ENCODE peak calls at places on chromosomes 12 and 14, in five cellular contexts. One of them, this sample, is unnamed.

GRCh38 chr12:11677752-11678151 is 28.3 kb downstream of the ETV6 start:
- DNase-seq in GM12878: no peak
- DNase-seq in HepG2: no peak
- DNase-seq in H1: no peak
- DNase-seq in HEK293T: no peak
- DNase-seq in this sample: no peak

GRCh38 chr12:113220593-113221180 is 577 bp upstream of the TPCN1 start:
- DNase-seq in GM12878: no peak
- DNase-seq in H1: no peak
- DNase-seq in HEK293T: no peak
- DNase-seq in HepG2: no peak
- DNase-seq in this sample: no peak

GRCh38 chr14:99817331-99817730 is 24.1 kb downstream of the EML1 start:
- DNase-seq in HepG2: no peak
- DNase-seq in GM12878: no peak
- DNase-seq in HEK293T: no peak
- DNase-seq in H1: no peak
- DNase-seq in this sample: no peak

GRCh38 chr12:130164931-130165330 is 2.7 kb downstream of the FZD10 start:
- DNase-seq in HEK293T: no peak
- DNase-seq in HepG2: no peak
- DNase-seq in H1: peak; percentile 61
- DNase-seq in GM12878: no peak
- DNase-seq in this sample: no peak

GRCh38 chr14:21923820-21924219 is 250.2 kb upstream of the OR4E1 start:
- DNase-seq in H1: no peak
- DNase-seq in GM12878: no peak
- DNase-seq in HepG2: no peak
- DNase-seq in HEK293T: no peak
- DNase-seq in this sample: no peak

GRCh38 chr12:32302218-32302826 is 97.0 kb upstream of the FGD4 start:
- DNase-seq in H1: no peak
- DNase-seq in GM12878: peak; percentile 63
- DNase-seq in HEK293T: peak; percentile 46
- DNase-seq in HepG2: peak; percentile 53
- DNase-seq in this sample: peak; percentile 75

GRCh38 chr12:92739099-92739498 is 36.3 kb downstream of the PLEKHG7 start:
- DNase-seq in H1: no peak
- DNase-seq in HepG2: no peak
- DNase-seq in GM12878: no peak
- DNase-seq in HEK293T: no peak
- DNase-seq in this sample: no peak

GRCh38 chr12:131095826-131096680 is 142.3 kb downstream of the ADGRD1 start:
- DNase-seq in HEK293T: no peak
- DNase-seq in HepG2: no peak
- DNase-seq in H1: no peak
- DNase-seq in GM12878: no peak
- DNase-seq in this sample: no peak

GRCh38 chr14:59691266-59691665 is 114.7 kb upstream of the CCDC175 start:
- DNase-seq in H1: no peak
- DNase-seq in HEK293T: no peak
- DNase-seq in GM12878: no peak
- DNase-seq in HepG2: no peak
- DNase-seq in this sample: no peak

GRCh38 chr12:65948320-65949008 is 124.2 kb downstream of the HMGA2 start:
- DNase-seq in HEK293T: no peak
- DNase-seq in GM12878: no peak
- DNase-seq in HepG2: no peak
- DNase-seq in H1: no peak
- DNase-seq in this sample: no peak

GRCh38 chr12:47035459-47035858 is 44.0 kb upstream of the PCED1B start:
- DNase-seq in HEK293T: no peak
- DNase-seq in HepG2: no peak
- DNase-seq in H1: no peak
- DNase-seq in GM12878: no peak
- DNase-seq in this sample: no peak

GRCh38 chr14:29584992-29585391 is 342.7 kb downstream of the PRKD1 start:
- DNase-seq in GM12878: no peak
- DNase-seq in HEK293T: peak; percentile 13
- DNase-seq in H1: no peak
- DNase-seq in HepG2: peak; percentile 32
- DNase-seq in this sample: peak; percentile 3

GRCh38 chr12:131831635-131832041 is 3.4 kb downstream of the MMP17 start:
- DNase-seq in H1: no peak
- DNase-seq in GM12878: no peak
- DNase-seq in HepG2: no peak
- DNase-seq in HEK293T: no peak
- DNase-seq in this sample: no peak

GRCh38 chr12:64950899-64951298 is 126.5 kb downstream of the TBC1D30 start:
- DNase-seq in GM12878: no peak
- DNase-seq in HepG2: no peak
- DNase-seq in H1: no peak
- DNase-seq in HEK293T: no peak
- DNase-seq in this sample: no peak

GRCh38 chr12:21642707-21643389 is 14.8 kb downstream of the LDHB start:
- DNase-seq in HEK293T: no peak
- DNase-seq in H1: no peak
- DNase-seq in HepG2: no peak
- DNase-seq in GM12878: no peak
- DNase-seq in this sample: no peak

GRCh38 chr12:31570880-31571279 is 20.1 kb downstream of the DENND5B start:
- DNase-seq in HEK293T: no peak
- DNase-seq in GM12878: no peak
- DNase-seq in H1: no peak
- DNase-seq in HepG2: peak; percentile 45
- DNase-seq in this sample: no peak

GRCh38 chr12:71958457-71958856 is 19.8 kb downstream of the TPH2 start:
- DNase-seq in HEK293T: no peak
- DNase-seq in HepG2: no peak
- DNase-seq in H1: no peak
- DNase-seq in GM12878: no peak
- DNase-seq in this sample: no peak

GRCh38 chr12:71958993-71959588 is 20.4 kb downstream of the TPH2 start:
- DNase-seq in H1: no peak
- DNase-seq in GM12878: no peak
- DNase-seq in HEK293T: no peak
- DNase-seq in HepG2: no peak
- DNase-seq in this sample: no peak

GRCh38 chr12:71954861-71955260 is 16.2 kb downstream of the TPH2 start:
- DNase-seq in H1: no peak
- DNase-seq in HepG2: no peak
- DNase-seq in GM12878: no peak
- DNase-seq in HEK293T: no peak
- DNase-seq in this sample: no peak

GRCh38 chr12:71955946-71956345 is 17.3 kb downstream of the TPH2 start:
- DNase-seq in GM12878: no peak
- DNase-seq in HepG2: no peak
- DNase-seq in HEK293T: no peak
- DNase-seq in H1: no peak
- DNase-seq in this sample: no peak

GRCh38 chr12:71958056-71958455 is 19.4 kb downstream of the TPH2 start:
- DNase-seq in GM12878: no peak
- DNase-seq in H1: no peak
- DNase-seq in HEK293T: no peak
- DNase-seq in HepG2: peak; percentile 12
- DNase-seq in this sample: no peak
- TF ChIP-seq SUZ12 in GM12878: no peak
- TF ChIP-seq SUZ12 in H1: no peak
- TF ChIP-seq SUZ12 in HEK293T: no peak
- TF ChIP-seq SUZ12 in HepG2: no peak
- TF ChIP-seq SUZ12 in this sample: no peak

GRCh38 chr14:36580141-36580855 is 2.1 kb downstream of the NKX2-8 start:
- DNase-seq in HepG2: no peak
- DNase-seq in H1: peak; percentile 68
- DNase-seq in GM12878: no peak
- DNase-seq in HEK293T: no peak
- DNase-seq in this sample: no peak
- TF ChIP-seq SUZ12 in HepG2: no peak
- TF ChIP-seq SUZ12 in H1: peak; percentile 37
- TF ChIP-seq SUZ12 in GM12878: no peak
- TF ChIP-seq SUZ12 in HEK293T: no peak
- TF ChIP-seq SUZ12 in this sample: peak; percentile 70

DNA sequence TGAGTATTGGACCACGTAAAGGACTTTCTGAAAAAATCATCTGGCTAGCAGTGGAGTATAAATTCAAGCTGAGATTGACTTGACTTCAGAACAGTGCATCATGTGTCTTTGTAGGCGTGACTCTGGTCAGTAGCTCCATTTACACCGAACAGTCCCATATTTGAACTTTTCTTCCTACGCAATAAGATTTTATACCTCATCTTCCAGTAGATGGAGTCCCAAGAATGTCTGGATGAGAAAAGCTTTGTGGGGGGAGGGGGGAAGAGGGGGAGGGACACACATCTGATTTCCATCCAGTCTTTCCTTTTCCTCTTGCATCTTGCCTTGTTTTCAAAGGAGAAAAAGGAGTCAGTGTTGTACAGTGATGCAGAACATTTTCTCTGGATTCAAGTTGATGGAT is 241.0 kb downstream of the EMP1 start:
- DNase-seq in HepG2: no peak
- DNase-seq in H1: no peak
- DNase-seq in GM12878: no peak
- DNase-seq in HEK293T: no peak
- DNase-seq in this sample: no peak
- TF ChIP-seq SUZ12 in HepG2: no peak
- TF ChIP-seq SUZ12 in H1: no peak
- TF ChIP-seq SUZ12 in GM12878: no peak
- TF ChIP-seq SUZ12 in HEK293T: no peak
- TF ChIP-seq SUZ12 in this sample: no peak

DNA sequence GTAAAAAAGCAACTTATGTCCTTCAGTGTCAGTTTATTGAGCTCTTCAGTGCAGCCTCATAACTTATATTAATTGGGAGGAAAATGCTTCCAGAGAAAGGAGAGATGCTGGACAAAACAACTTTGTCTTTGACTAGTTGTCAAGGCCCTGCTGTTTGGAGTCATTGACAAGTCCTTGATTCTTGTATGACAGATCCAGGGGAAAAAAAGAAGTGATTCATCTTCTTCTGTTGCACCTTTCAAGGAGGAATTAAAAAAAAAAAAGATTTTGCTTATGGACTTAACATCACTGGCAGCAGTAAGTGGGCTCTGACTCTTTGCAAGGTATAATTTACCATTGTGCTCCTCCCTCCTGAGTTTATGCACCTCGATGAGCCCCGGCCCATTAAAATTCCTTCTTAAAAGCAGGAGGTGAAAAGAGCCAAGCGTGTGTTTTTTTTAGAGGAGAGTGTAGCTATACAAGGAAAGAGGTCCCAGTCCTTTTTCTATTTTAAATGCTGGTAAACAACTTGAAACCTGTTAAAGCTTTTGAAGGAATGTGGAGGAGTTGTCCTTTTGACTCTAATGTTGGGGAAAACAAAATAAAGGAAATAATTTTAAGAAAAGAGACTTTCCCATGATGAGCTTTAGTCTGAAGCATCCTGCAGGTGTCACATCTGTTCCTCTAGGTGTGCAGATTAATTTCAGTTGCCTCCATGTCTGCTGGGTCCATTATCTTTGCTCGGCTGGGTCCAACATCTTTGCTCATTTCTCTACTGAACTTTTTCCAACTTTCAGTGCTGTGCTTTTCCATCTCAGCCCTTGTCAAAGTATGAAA is 431.6 kb downstream of the RAD51B start:
- DNase-seq in HEK293T: no peak
- DNase-seq in HepG2: no peak
- DNase-seq in H1: no peak
- DNase-seq in GM12878: no peak
- DNase-seq in this sample: no peak
- TF ChIP-seq SUZ12 in HEK293T: no peak
- TF ChIP-seq SUZ12 in HepG2: no peak
- TF ChIP-seq SUZ12 in H1: no peak
- TF ChIP-seq SUZ12 in GM12878: no peak
- TF ChIP-seq SUZ12 in this sample: no peak

GRCh38 chr14:93008381-93008780 is 85.4 kb downstream of the CHGA start:
- DNase-seq in GM12878: no peak
- DNase-seq in HEK293T: no peak
- DNase-seq in H1: no peak
- DNase-seq in HepG2: no peak
- DNase-seq in this sample: no peak

GRCh38 chr14:93005838-93006237 is 82.9 kb downstream of the CHGA start:
- DNase-seq in GM12878: no peak
- DNase-seq in H1: no peak
- DNase-seq in HepG2: no peak
- DNase-seq in HEK293T: no peak
- DNase-seq in this sample: no peak

GRCh38 chr14:93005135-93005813 is 82.3 kb downstream of the CHGA start:
- DNase-seq in GM12878: no peak
- DNase-seq in H1: no peak
- DNase-seq in HepG2: no peak
- DNase-seq in HEK293T: no peak
- DNase-seq in this sample: no peak

GRCh38 chr14:93007225-93007997 is 84.5 kb downstream of the CHGA start:
- DNase-seq in HEK293T: no peak
- DNase-seq in H1: no peak
- DNase-seq in HepG2: no peak
- DNase-seq in GM12878: peak; percentile 23
- DNase-seq in this sample: no peak

DNA sequence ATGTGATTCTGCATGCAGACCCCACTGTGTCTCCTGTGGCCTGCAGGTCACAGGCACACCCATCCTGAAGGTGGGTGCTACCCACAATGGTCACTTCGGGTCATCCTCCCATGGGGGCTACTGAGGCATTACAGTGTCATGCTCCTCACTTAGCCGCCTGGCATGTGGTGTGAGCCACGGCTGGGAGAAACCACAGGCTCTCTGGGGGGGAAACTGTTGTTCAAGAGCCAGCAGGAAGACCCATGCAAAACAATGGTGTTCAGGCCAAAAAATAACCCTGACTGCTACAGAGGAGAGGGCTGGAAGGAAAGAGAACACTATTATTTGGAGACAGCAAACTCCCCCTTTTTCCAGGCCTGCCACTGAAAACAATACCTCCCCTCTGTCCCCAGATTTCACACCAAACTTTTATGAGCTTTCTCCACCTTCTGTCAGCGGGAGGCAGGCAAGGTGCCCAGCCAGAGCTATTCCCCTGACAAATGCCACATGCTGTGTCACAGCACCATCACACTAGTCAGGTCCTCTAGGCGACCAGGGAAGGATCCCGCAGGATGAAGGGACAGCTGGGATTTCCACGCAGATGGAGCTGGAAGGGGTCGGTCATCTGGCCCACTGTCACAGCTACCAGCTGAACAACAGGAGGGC is 83.7 kb downstream of the CHGA start:
- DNase-seq in HepG2: no peak
- DNase-seq in HEK293T: no peak
- DNase-seq in GM12878: no peak
- DNase-seq in H1: no peak
- DNase-seq in this sample: no peak
- TF ChIP-seq SUZ12 in HepG2: no peak
- TF ChIP-seq SUZ12 in HEK293T: no peak
- TF ChIP-seq SUZ12 in GM12878: no peak
- TF ChIP-seq SUZ12 in H1: no peak
- TF ChIP-seq SUZ12 in this sample: no peak

DNA sequence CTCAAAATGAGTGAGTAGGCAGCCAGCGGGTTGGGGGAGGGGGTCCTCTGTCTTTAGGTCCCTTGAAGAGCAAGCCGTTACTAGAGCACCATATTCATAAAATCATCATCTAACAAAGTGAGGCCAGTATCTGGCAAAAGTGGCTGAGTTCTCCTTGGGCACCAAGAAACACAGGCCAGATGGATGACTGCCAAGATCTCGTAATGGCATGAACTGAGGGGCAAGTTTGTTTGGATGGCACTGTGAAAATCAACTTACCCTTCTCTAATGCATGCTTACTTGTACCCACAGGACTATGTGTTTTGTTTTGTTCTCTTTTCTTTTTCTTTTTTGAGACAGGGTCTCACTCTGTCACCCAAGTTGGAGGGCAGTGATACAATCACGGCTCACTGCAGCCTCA is 41.6 kb downstream of the GNPTAB start:
- DNase-seq in HEK293T: no peak
- DNase-seq in H1: no peak
- DNase-seq in GM12878: no peak
- DNase-seq in HepG2: no peak
- DNase-seq in this sample: no peak
- TF ChIP-seq SUZ12 in HEK293T: no peak
- TF ChIP-seq SUZ12 in H1: no peak
- TF ChIP-seq SUZ12 in GM12878: no peak
- TF ChIP-seq SUZ12 in HepG2: no peak
- TF ChIP-seq SUZ12 in this sample: no peak

This sample was measured in NT2/D1.